ENCODE peak calls at places on chromosomes 1 and 21, in five cellular contexts. W is K562, H is GM12891, N is GM12878, G is H1. E is an unnamed sample.

GRCh38 chr1:20255666-20256065 is 35.0 kb upstream of the VWA5B1 start:
- DNase-seq in W (peak; percentile 52), H (no peak), G (no peak), N (no peak), E (no peak)

GRCh38 chr1:4023678-4024077 is 123.6 kb upstream of the C1orf174 start:
- DNase-seq in N (no peak), W (no peak), H (no peak), G (no peak), E (no peak)

GRCh38 chr1:95754412-95754811 is 520.4 kb downstream of the RWDD3 start:
- DNase-seq in W (no peak), G (no peak), N (no peak), H (no peak), E (no peak)

GRCh38 chr1:5220421-5220820 is 566.0 kb downstream of the AJAP1 start:
- DNase-seq in G (no peak), H (no peak), W (no peak), N (no peak), E (no peak)

GRCh38 chr1:53732409-53732808 is 6.6 kb downstream of the GLIS1 start:
- DNase-seq in N (no peak), H (no peak), G (no peak), W (no peak), E (no peak)

GRCh38 chr1:183282101-183282855 is 96.2 kb downstream of the LAMC2 start:
- DNase-seq in H (no peak), N (no peak), G (no peak), W (no peak), E (no peak)

GRCh38 chr1:52662645-52663313 is 29.8 kb downstream of the SHISAL2A start:
- DNase-seq in G (peak; percentile 46), W (no peak), N (no peak), H (no peak), E (no peak)

GRCh38 chr1:181159451-181160151 is 71.1 kb downstream of the IER5 start:
- DNase-seq in G (no peak), W (no peak), N (no peak), H (no peak), E (no peak)

GRCh38 chr1:36764796-36765195 is 269.5 kb downstream of the GRIK3 start:
- DNase-seq in W (no peak), N (no peak), H (no peak), G (no peak), E (no peak)

GRCh38 chr1:232974971-232975370 is 24.6 kb downstream of the NTPCR start:
- DNase-seq in N (no peak), H (no peak), G (no peak), W (no peak), E (no peak)

GRCh38 chr21:25999935-26000582 is 170.5 kb downstream of the APP start:
- DNase-seq in H (no peak), G (no peak), W (no peak), N (no peak), E (no peak)

GRCh38 chr1:192788184-192788583 is 20.7 kb upstream of the RGS2 start:
- DNase-seq in H (no peak), N (no peak), W (no peak), G (no peak), E (no peak)

GRCh38 chr1:33433509-33434362 is 2.8 kb upstream of the PHC2 start:
- DNase-seq in N (no peak), H (no peak), G (no peak), W (no peak), E (no peak)

GRCh38 chr1:43774359-43774758 is 67.0 kb downstream of the ST3GAL3 start:
- DNase-seq in G (no peak), H (no peak), N (no peak), W (peak; percentile 35), E (no peak)

GRCh38 chr1:77143529-77144121 is 75.6 kb downstream of the PIGK start:
- DNase-seq in G (no peak), N (no peak), H (no peak), W (no peak), E (no peak)

DNA sequence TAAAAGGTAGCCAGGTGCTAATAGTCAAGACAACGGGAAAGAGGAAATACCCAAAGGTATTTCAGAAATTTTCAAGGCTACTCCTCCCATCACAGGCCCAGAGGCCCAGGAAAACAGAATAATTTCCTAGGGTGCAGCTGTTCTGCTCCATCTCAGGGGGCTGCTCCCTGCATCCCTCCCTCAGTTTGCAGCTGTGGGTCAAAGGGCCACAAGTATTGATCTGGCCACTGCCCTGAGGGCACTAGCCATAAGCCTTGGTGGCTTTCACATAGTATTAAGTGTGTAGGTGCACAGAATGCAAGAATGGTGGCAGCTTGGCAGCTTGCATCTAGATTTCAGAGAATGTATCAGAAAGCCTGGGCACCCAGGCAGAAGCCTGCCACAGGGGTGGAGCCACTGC is 179.5 kb downstream of the TTLL7 start:
- DNase-seq in H (no peak), W (no peak), G (no peak), N (no peak), E (no peak)
- TF ChIP-seq TAF1 in H (no peak), W (no peak), G (no peak), N (no peak), E (no peak)

DNA sequence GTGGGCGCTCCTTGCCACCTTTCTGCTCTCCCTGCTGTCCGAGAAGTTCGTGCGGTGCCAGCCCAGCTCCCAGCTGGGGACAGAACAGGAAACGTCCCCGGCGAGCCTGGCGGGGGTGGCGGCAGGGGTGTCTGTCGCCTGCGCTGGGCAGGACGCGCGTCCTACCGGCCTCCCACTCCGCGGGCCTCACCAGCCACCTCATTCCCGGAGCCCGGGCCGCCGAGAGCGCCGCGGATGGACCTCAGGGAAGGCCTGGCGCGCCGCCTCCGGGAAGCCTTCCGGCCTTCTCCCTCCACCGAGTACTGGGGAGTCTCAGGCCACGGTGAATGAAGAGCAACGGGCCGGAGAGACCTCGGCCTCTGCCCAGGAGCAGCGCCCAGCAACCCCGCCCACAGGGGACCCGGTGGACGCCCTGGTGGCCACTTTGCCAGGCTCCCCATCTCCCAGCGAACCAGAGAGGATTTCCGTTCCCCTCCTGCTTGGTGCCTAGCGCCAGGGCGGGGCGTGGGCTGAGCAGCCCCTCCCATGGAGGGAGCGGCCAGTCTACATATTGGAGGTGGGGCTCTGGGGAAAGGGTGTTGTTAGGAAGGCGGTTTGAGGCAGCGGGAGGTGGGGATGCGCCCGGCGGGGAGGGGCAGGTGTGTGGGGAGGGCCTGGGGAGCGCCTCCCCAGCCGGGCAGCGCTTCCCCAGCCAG is 9.5 kb upstream of the TNFRSF14 start:
- DNase-seq in H (peak; percentile 90), G (peak; percentile 73), N (peak; percentile 82), W (peak; percentile 92), E (peak; percentile 90)
- TF ChIP-seq POLR2A in H (no peak), G (no peak), N (peak; percentile 3), W (peak; percentile 66), E (no peak)

GRCh38 chr1:230230948-230231738 is 164.1 kb downstream of the GALNT2 start:
- DNase-seq in H (no peak), N (no peak), W (no peak), G (no peak), E (no peak)
- TF ChIP-seq TAF1 in H (no peak), N (no peak), W (no peak), G (no peak), E (no peak)

DNA sequence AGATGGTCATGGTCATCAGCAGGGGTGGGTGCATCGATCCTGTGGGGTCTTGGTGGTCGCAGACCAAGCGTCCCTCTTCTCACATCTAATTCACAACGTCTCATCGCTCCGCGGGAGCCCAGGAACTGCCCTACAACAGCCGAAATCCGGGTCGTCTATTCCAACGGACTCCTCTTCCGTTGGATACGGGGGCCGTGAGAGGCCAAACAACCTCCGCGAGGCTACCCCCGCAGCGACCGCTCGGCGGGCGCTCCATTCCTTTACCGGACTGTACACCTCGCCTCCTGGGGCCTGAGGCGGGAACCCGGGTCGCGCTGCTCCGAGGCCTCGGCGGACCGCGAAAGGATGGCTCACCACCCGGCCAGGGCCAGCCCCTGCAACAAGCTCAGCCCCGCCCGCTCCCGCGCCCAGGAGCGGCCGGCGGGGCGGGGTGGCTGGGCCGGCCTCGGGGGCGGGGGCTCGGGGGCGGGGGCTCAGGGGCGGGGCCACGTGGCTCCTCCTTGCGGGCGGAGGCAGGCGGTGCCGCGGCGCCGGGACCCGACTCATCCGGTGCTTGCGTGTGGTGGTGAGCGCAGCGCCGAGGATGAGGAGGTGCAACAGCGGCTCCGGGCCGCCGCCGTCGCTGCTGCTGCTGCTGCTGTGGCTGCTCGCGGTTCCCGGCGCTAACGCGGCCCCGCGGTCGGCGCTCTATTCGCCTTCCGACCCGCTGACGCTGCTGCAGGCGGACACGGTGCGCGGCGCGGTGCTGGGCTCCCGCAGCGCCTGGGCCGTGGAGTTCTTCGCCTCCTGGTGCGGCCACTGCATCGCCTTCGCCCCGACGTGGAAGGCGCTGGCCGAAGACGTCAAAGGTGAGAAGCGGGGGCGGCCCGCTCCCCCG is at the start of gene QSOX1:
- DNase-seq in N (peak; percentile 19), H (peak; percentile 98), G (peak; percentile 34), W (peak; percentile 99), E (peak; percentile 96)
- TF ChIP-seq POLR2A in N (peak; percentile 97), H (peak; percentile 66), G (peak; percentile 61), W (peak; percentile 85), E (peak; percentile 90)

GRCh38 chr1:198686069-198686728 is 47.4 kb downstream of the PTPRC start:
- DNase-seq in G (no peak), W (no peak), H (no peak), N (no peak), E (no peak)
- TF ChIP-seq TAF1 in G (no peak), W (no peak), H (no peak), N (no peak), E (no peak)

GRCh38 chr1:29327223-29327935 is 91.1 kb downstream of the PTPRU start:
- DNase-seq in G (no peak), N (no peak), H (no peak), W (no peak), E (no peak)

GRCh38 chr1:29324202-29324601 is 87.9 kb downstream of the PTPRU start:
- DNase-seq in H (no peak), W (no peak), G (no peak), N (no peak), E (no peak)

GRCh38 chr1:29326123-29326522 is 89.8 kb downstream of the PTPRU start:
- DNase-seq in W (no peak), H (no peak), G (no peak), N (no peak), E (no peak)

GRCh38 chr1:29324771-29325351 is 88.5 kb downstream of the PTPRU start:
- DNase-seq in N (no peak), W (peak; percentile 96), G (peak; percentile 98), H (no peak), E (no peak)

GRCh38 chr1:29325675-29326074 is 89.4 kb downstream of the PTPRU start:
- DNase-seq in W (no peak), H (no peak), G (no peak), N (no peak), E (no peak)
- TF ChIP-seq POLR2A in W (no peak), H (no peak), G (no peak), N (no peak), E (no peak)

E was measured in GM12892.